ENCODE peak calls at places on chromosomes 5 and 9, in five cellular contexts. One of them, this sample, is unnamed.

GRCh38 chr9:95810133-95810532 is 65.4 kb upstream of the ERCC6L2 start:
- DNase-seq in HCT116: no peak
- DNase-seq in H1: no peak
- DNase-seq in SK-N-SH: no peak
- DNase-seq in GM12878: no peak
- DNase-seq in this sample: no peak

GRCh38 chr9:7382365-7382764 is 417.2 kb downstream of the DMAC1 start:
- DNase-seq in H1: no peak
- DNase-seq in SK-N-SH: no peak
- DNase-seq in GM12878: no peak
- DNase-seq in HCT116: no peak
- DNase-seq in this sample: no peak

GRCh38 chr5:172173771-172174170 is 14.3 kb downstream of the STK10 start:
- DNase-seq in GM12878: no peak
- DNase-seq in SK-N-SH: no peak
- DNase-seq in H1: no peak
- DNase-seq in HCT116: no peak
- DNase-seq in this sample: no peak

GRCh38 chr9:10661376-10661775 is 48.6 kb upstream of the PTPRD start:
- DNase-seq in SK-N-SH: no peak
- DNase-seq in HCT116: no peak
- DNase-seq in H1: no peak
- DNase-seq in GM12878: no peak
- DNase-seq in this sample: no peak

GRCh38 chr5:115324021-115324420 is 27.6 kb upstream of the CCDC112 start:
- DNase-seq in SK-N-SH: no peak
- DNase-seq in H1: no peak
- DNase-seq in HCT116: no peak
- DNase-seq in GM12878: no peak
- DNase-seq in this sample: no peak

GRCh38 chr9:76615149-76615548 is 149.1 kb upstream of the PCA3 start:
- DNase-seq in H1: no peak
- DNase-seq in GM12878: no peak
- DNase-seq in HCT116: no peak
- DNase-seq in SK-N-SH: no peak
- DNase-seq in this sample: peak

GRCh38 chr9:36967997-36968396 is 66.1 kb downstream of the PAX5 start:
- DNase-seq in GM12878: no peak
- DNase-seq in HCT116: no peak
- DNase-seq in SK-N-SH: no peak
- DNase-seq in H1: no peak
- DNase-seq in this sample: no peak

GRCh38 chr5:573976-574375 is 38.2 kb upstream of the CEP72 start:
- DNase-seq in GM12878: no peak
- DNase-seq in SK-N-SH: no peak
- DNase-seq in H1: no peak
- DNase-seq in HCT116: no peak
- DNase-seq in this sample: no peak

GRCh38 chr5:126098330-126099017 is 324.7 kb upstream of the GRAMD2B start:
- DNase-seq in SK-N-SH: peak
- DNase-seq in GM12878: no peak
- DNase-seq in H1: no peak
- DNase-seq in HCT116: no peak
- DNase-seq in this sample: no peak

DNA sequence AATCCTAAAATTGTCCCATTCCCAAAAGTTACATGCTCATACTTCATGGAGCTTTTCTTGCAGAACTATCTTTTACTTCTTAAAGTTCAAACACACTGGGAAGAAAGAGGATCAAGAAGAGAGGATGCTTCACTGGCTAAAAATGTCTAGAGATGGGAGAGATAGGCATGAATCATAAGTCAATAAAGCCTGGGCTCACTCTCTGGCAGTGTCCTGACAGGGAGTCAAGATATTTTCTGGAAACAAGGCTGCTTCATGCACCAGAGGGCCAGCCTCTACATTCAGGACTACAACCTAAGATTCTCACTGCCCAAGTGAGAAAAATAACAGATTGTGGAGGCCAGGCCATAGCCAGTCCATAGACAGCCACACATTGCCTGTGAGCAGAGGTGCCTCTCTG is 1358.4 kb downstream of the EFNA5 start:
- DNase-seq in GM12878: no peak
- DNase-seq in H1: no peak
- DNase-seq in SK-N-SH: no peak
- DNase-seq in HCT116: no peak
- DNase-seq in this sample: no peak
- TF ChIP-seq JUND in GM12878: no peak
- TF ChIP-seq JUND in H1: no peak
- TF ChIP-seq JUND in SK-N-SH: peak
- TF ChIP-seq JUND in HCT116: no peak
- TF ChIP-seq JUND in this sample: no peak

GRCh38 chr5:65066385-65066784 is 297.7 kb downstream of the CWC27 start:
- DNase-seq in H1: no peak
- DNase-seq in HCT116: no peak
- DNase-seq in GM12878: peak
- DNase-seq in SK-N-SH: no peak
- DNase-seq in this sample: no peak

GRCh38 chr5:65066787-65067506 is 298.2 kb downstream of the CWC27 start:
- DNase-seq in H1: no peak
- DNase-seq in SK-N-SH: no peak
- DNase-seq in HCT116: no peak
- DNase-seq in GM12878: no peak
- DNase-seq in this sample: no peak

GRCh38 chr5:65072836-65073620 is 304.3 kb downstream of the CWC27 start:
- DNase-seq in SK-N-SH: no peak
- DNase-seq in GM12878: no peak
- DNase-seq in H1: no peak
- DNase-seq in HCT116: no peak
- DNase-seq in this sample: no peak

GRCh38 chr5:65068410-65068809 is 299.7 kb downstream of the CWC27 start:
- DNase-seq in GM12878: no peak
- DNase-seq in H1: no peak
- DNase-seq in HCT116: no peak
- DNase-seq in SK-N-SH: no peak
- DNase-seq in this sample: no peak

GRCh38 chr5:65070026-65070425 is 301.3 kb downstream of the CWC27 start:
- DNase-seq in GM12878: no peak
- DNase-seq in H1: no peak
- DNase-seq in HCT116: no peak
- DNase-seq in SK-N-SH: no peak
- DNase-seq in this sample: no peak
- TF ChIP-seq JUND in GM12878: no peak
- TF ChIP-seq JUND in H1: no peak
- TF ChIP-seq JUND in HCT116: no peak
- TF ChIP-seq JUND in SK-N-SH: no peak
- TF ChIP-seq JUND in this sample: no peak

GRCh38 chr5:138714694-138715093 is 38.5 kb upstream of the CTNNA1 start:
- DNase-seq in GM12878: no peak
- DNase-seq in HCT116: no peak
- DNase-seq in SK-N-SH: no peak
- DNase-seq in H1: no peak
- DNase-seq in this sample: no peak
- TF ChIP-seq JUND in GM12878: no peak
- TF ChIP-seq JUND in HCT116: no peak
- TF ChIP-seq JUND in SK-N-SH: no peak
- TF ChIP-seq JUND in H1: no peak
- TF ChIP-seq JUND in this sample: no peak

DNA sequence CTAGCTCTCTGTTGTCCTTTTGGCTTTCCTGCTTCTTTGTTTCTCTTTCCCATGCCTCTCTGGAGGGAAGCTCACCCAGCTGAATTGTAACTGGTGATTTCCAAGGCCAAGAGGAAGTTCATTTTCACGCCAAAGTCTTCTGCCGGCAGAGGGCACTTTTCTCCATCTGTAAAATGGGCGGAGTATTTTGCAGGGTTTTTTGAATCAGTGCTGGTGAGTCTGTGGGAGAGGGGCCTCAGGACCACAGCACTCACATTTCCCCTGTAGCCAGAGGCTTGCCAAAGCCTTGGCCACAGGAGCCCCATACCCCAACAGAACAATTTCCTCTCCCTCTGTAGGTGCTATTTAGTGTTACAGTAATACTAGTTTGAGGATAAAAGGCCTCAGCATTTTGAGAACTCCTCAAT is 42.3 kb upstream of the MATR3 start:
- DNase-seq in HCT116: no peak
- DNase-seq in GM12878: peak
- DNase-seq in SK-N-SH: no peak
- DNase-seq in H1: no peak
- DNase-seq in this sample: no peak
- TF ChIP-seq JUND in HCT116: no peak
- TF ChIP-seq JUND in GM12878: no peak
- TF ChIP-seq JUND in SK-N-SH: no peak
- TF ChIP-seq JUND in H1: no peak
- TF ChIP-seq JUND in this sample: no peak

GRCh38 chr9:90870646-90871326 is 69.2 kb downstream of the SYK start:
- DNase-seq in GM12878: peak
- DNase-seq in SK-N-SH: peak
- DNase-seq in H1: no peak
- DNase-seq in HCT116: peak
- DNase-seq in this sample: peak

GRCh38 chr9:90864779-90865178 is 63.2 kb downstream of the SYK start:
- DNase-seq in SK-N-SH: no peak
- DNase-seq in HCT116: no peak
- DNase-seq in GM12878: no peak
- DNase-seq in H1: no peak
- DNase-seq in this sample: no peak

GRCh38 chr9:90871327-90871935 is 69.8 kb downstream of the SYK start:
- DNase-seq in HCT116: no peak
- DNase-seq in GM12878: no peak
- DNase-seq in H1: no peak
- DNase-seq in SK-N-SH: no peak
- DNase-seq in this sample: no peak

GRCh38 chr9:90867101-90867500 is 65.5 kb downstream of the SYK start:
- DNase-seq in H1: no peak
- DNase-seq in GM12878: no peak
- DNase-seq in HCT116: no peak
- DNase-seq in SK-N-SH: no peak
- DNase-seq in this sample: no peak

GRCh38 chr9:90868555-90868954 is 66.9 kb downstream of the SYK start:
- DNase-seq in GM12878: no peak
- DNase-seq in H1: no peak
- DNase-seq in HCT116: no peak
- DNase-seq in SK-N-SH: no peak
- DNase-seq in this sample: no peak
- TF ChIP-seq JUND in GM12878: no peak
- TF ChIP-seq JUND in H1: no peak
- TF ChIP-seq JUND in HCT116: no peak
- TF ChIP-seq JUND in SK-N-SH: no peak
- TF ChIP-seq JUND in this sample: no peak

GRCh38 chr5:156799171-156799570 is 50.9 kb upstream of the PPP1R2B start:
- DNase-seq in SK-N-SH: no peak
- DNase-seq in GM12878: no peak
- DNase-seq in H1: no peak
- DNase-seq in HCT116: no peak
- DNase-seq in this sample: no peak

GRCh38 chr5:156803404-156803803 is 46.7 kb upstream of the PPP1R2B start:
- DNase-seq in H1: no peak
- DNase-seq in HCT116: no peak
- DNase-seq in SK-N-SH: no peak
- DNase-seq in GM12878: no peak
- DNase-seq in this sample: no peak

GRCh38 chr5:156800982-156801381 is 49.1 kb upstream of the PPP1R2B start:
- DNase-seq in H1: no peak
- DNase-seq in HCT116: no peak
- DNase-seq in SK-N-SH: no peak
- DNase-seq in GM12878: no peak
- DNase-seq in this sample: no peak

GRCh38 chr5:156802501-156802900 is 47.6 kb upstream of the PPP1R2B start:
- DNase-seq in H1: no peak
- DNase-seq in GM12878: no peak
- DNase-seq in SK-N-SH: no peak
- DNase-seq in HCT116: no peak
- DNase-seq in this sample: no peak

DNA sequence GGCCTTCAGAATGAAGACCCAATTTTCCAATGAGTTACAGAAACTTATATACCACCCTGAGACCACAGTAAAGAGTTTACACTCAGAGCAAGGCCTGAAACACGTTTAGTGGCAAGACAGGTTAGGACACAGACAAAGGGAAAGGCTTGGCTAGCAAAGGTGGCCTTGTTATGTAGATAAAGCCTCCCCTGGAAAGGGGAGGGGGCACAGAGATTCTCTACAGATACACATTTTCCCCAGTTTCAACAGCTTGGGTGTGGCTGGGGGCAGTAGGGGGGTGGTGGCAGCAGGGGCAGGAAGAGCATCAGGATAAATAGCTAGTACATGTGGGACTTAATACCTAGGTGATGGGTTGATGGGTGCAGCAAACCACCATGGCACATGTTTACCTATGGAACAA is 51.9 kb upstream of the PPP1R2B start:
- DNase-seq in HCT116: no peak
- DNase-seq in GM12878: no peak
- DNase-seq in H1: peak
- DNase-seq in SK-N-SH: no peak
- DNase-seq in this sample: no peak
- TF ChIP-seq JUND in HCT116: no peak
- TF ChIP-seq JUND in GM12878: no peak
- TF ChIP-seq JUND in H1: no peak
- TF ChIP-seq JUND in SK-N-SH: no peak
- TF ChIP-seq JUND in this sample: no peak

DNA sequence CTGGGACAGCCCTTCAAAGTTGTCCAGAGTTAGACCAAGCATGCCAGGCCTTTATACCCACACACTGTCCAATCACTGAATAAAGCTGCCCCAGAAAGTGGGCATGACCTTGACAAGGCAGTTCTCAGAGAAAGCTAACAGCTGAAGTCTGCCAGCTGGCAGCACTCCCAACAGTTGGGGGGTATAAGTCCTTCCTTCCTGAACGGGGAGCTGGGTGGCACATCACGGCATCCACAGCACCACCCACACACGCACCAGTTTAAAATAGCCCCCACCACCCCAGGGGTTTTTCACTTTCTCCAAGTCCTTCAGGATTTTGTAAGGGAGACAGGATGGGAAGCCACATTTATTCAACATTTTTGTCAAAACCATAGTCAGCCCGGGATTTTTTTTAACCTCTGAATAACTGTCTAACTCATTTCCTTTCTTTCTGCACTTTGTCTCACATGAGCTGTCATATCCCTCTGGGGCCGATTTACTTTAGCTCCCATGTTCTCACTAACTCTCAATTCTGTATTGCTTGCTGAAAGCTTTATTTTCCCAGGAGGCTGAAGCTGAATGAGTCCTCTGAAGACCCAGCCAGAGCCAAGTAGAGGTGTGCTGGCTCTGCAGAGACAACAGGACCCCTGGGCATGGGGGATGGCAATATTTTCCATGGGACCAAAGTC is 15.4 kb downstream of the FAM81B start:
- DNase-seq in GM12878: no peak
- DNase-seq in H1: no peak
- DNase-seq in SK-N-SH: no peak
- DNase-seq in HCT116: no peak
- DNase-seq in this sample: no peak
- TF ChIP-seq JUND in GM12878: no peak
- TF ChIP-seq JUND in H1: no peak
- TF ChIP-seq JUND in SK-N-SH: no peak
- TF ChIP-seq JUND in HCT116: no peak
- TF ChIP-seq JUND in this sample: no peak

GRCh38 chr5:130222638-130223037 is 318.4 kb downstream of the CHSY3 start:
- DNase-seq in GM12878: no peak
- DNase-seq in SK-N-SH: no peak
- DNase-seq in HCT116: no peak
- DNase-seq in H1: no peak
- DNase-seq in this sample: no peak
- TF ChIP-seq JUND in GM12878: no peak
- TF ChIP-seq JUND in SK-N-SH: no peak
- TF ChIP-seq JUND in HCT116: no peak
- TF ChIP-seq JUND in H1: no peak
- TF ChIP-seq JUND in this sample: no peak

GRCh38 chr5:149210229-149210628 is 61.4 kb upstream of the AFAP1L1 start:
- DNase-seq in HCT116: peak
- DNase-seq in GM12878: no peak
- DNase-seq in SK-N-SH: no peak
- DNase-seq in H1: no peak
- DNase-seq in this sample: no peak
- TF ChIP-seq JUND in HCT116: peak
- TF ChIP-seq JUND in GM12878: no peak
- TF ChIP-seq JUND in SK-N-SH: no peak
- TF ChIP-seq JUND in H1: no peak
- TF ChIP-seq JUND in this sample: no peak

This sample was measured in T47D.